ENCODE peak calls at places on chromosomes 7 and 10, in eight cellular contexts. Q is NCI-H82; V is cerebellum; F is naive thymus-derived CD8-positive, alpha-beta T cell; E is DND-41; H is GM04503; G is right lobe of liver; I is GM03348. N is an unnamed sample.

GRCh38 chr7:22356855-22357310 is at the start of gene RAPGEF5:
- DNase-seq in Q (peak; percentile 73), V (peak; percentile 89), F (no peak), E (peak; percentile 61), H (no peak), G (peak; percentile 76), I (peak; percentile 44), N (no peak)

GRCh38 chr7:45178241-45179225 is 20.9 kb downstream of the RAMP3 start:
- DNase-seq in Q (peak; percentile 37), V (no peak), F (no peak), E (peak; percentile 18), H (no peak), G (no peak), I (no peak), N (peak; percentile 50)

GRCh38 chr10:30422981-30423654 is 10.9 kb upstream of the MAP3K8 start:
- DNase-seq in Q (no peak), V (no peak), F (no peak), E (no peak), H (peak; percentile 47), G (no peak), I (peak; percentile 25), N (no peak)

GRCh38 chr10:77458986-77459590 is 178.5 kb downstream of the KCNMA1 start:
- DNase-seq in Q (no peak), V (no peak), F (no peak), E (no peak), H (peak; percentile 49), G (no peak), I (peak; percentile 42), N (no peak)

GRCh38 chr7:27606270-27607209 is 56.1 kb downstream of the HIBADH start:
- DNase-seq in Q (no peak), V (no peak), F (no peak), E (no peak), H (peak; percentile 34), G (peak; percentile 32), I (no peak), N (no peak)

GRCh38 chr10:68202965-68203358 is 29.0 kb downstream of the ATOH7 start:
- DNase-seq in Q (no peak), V (no peak), F (no peak), E (no peak), H (peak; percentile 27), G (no peak), I (peak; percentile 73), N (no peak)

GRCh38 chr7:123367508-123368122 is 166.8 kb downstream of the IQUB start:
- DNase-seq in Q (peak; percentile 37), V (no peak), F (no peak), E (peak; percentile 9), H (no peak), G (peak; percentile 23), I (peak; percentile 42), N (no peak)

GRCh38 chr10:104641150-104642000 is at the start of gene SORCS3:
- DNase-seq in Q (no peak), V (no peak), F (no peak), E (no peak), H (no peak), G (no peak), I (peak; percentile 26), N (no peak)

GRCh38 chr10:133391761-133392518 is 2.0 kb upstream of the MTG1 start:
- DNase-seq in Q (no peak), V (no peak), F (no peak), E (no peak), H (no peak), G (no peak), I (no peak), N (no peak)

GRCh38 chr7:103148131-103148993 is 537 bp downstream of the NAPEPLD start:
- DNase-seq in Q (peak; percentile 8), V (no peak), F (no peak), E (no peak), H (no peak), G (no peak), I (no peak), N (no peak)

GRCh38 chr10:110311357-110311949 is 6.7 kb upstream of the SMNDC1 start:
- DNase-seq in Q (peak; percentile 83), V (peak; percentile 74), F (no peak), E (peak; percentile 40), H (no peak), G (peak; percentile 29), I (peak; percentile 68), N (no peak)

GRCh38 chr7:101673951-101674350 is 44.9 kb upstream of the MYL10 start:
- DNase-seq in Q (no peak), V (no peak), F (no peak), E (no peak), H (no peak), G (no peak), I (no peak), N (no peak)

GRCh38 chr10:77873558-77874380 is 52.8 kb downstream of the DLG5 start:
- DNase-seq in Q (no peak), V (no peak), F (no peak), E (peak; percentile 71), H (no peak), G (no peak), I (peak; percentile 52), N (no peak)

GRCh38 chr7:29449569-29450260 is 113.9 kb upstream of the PRR15 start:
- DNase-seq in Q (no peak), V (no peak), F (no peak), E (no peak), H (no peak), G (no peak), I (no peak), N (no peak)

N was measured in aorta.